ENCODE peak calls at places on chromosomes 12 and 14, in nine cellular contexts. R is Panc1; K is MM.1S; F is cardiac muscle cell; T is CD8-positive, alpha-beta T cell; B is Peyer's patch; X is body of pancreas; V is left ventricle myocardium inferior; O is thoracic aorta. A is an unnamed sample. For H3K4me1, the result is how much of the 10 kb centered on the place peaks cover.

GRCh38 chr14:21527320-21527679 is 1.2 kb upstream of the SALL2 start:
- DNase-seq in R (no peak), K (no peak), F (no peak), T (no peak), B (no peak), X (no peak), V (no peak), O (no peak), A (no peak)

GRCh38 chr12:83016226-83016835 is 329.6 kb downstream of the TMTC2 start:
- DNase-seq in R (no peak), K (no peak), F (peak), T (no peak), B (no peak), X (peak), V (no peak), O (no peak), A (no peak)

GRCh38 chr14:94427016-94427613 is 25.5 kb downstream of the SERPINA11 start:
- DNase-seq in R (no peak), K (no peak), F (no peak), T (no peak), B (no peak), X (no peak), V (no peak), O (no peak), A (no peak)

GRCh38 chr14:43147480-43147879 is 1359.6 kb downstream of the FSCB start:
- DNase-seq in R (no peak), K (no peak), F (no peak), T (no peak), B (no peak), X (no peak), V (no peak), O (no peak), A (no peak)

GRCh38 chr12:95874452-95874851 is 15.7 kb downstream of the SNRPF start:
- DNase-seq in R (no peak), K (no peak), F (no peak), T (no peak), B (no peak), X (no peak), V (no peak), O (no peak), A (no peak)

GRCh38 chr14:97380539-97380941 is 583.4 kb downstream of the VRK1 start:
- DNase-seq in R (no peak), K (no peak), F (no peak), T (peak), B (no peak), X (no peak), V (no peak), O (no peak), A (no peak)

GRCh38 chr12:125331342-125332052 is 266.3 kb downstream of the AACS start:
- DNase-seq in R (no peak), K (no peak), F (no peak), T (no peak), B (no peak), X (no peak), V (no peak), O (no peak), A (no peak)

GRCh38 chr14:35963209-35963608 is 137.1 kb downstream of the BRMS1L start:
- DNase-seq in R (no peak), K (no peak), F (no peak), T (no peak), B (no peak), X (no peak), V (no peak), O (no peak), A (no peak)

GRCh38 chr12:31780096-31780495 is 51.3 kb upstream of the AMN1 start:
- DNase-seq in R (no peak), K (no peak), F (no peak), T (no peak), B (no peak), X (no peak), V (no peak), O (no peak), A (no peak)

GRCh38 chr14:55454264-55455151 is 14.1 kb upstream of the TBPL2 start:
- DNase-seq in R (no peak), K (no peak), F (no peak), T (no peak), B (peak), X (peak), V (no peak), O (no peak), A (peak)

GRCh38 chr14:32073537-32074189 is 3.4 kb upstream of the ARHGAP5 start:
- DNase-seq in R (peak), K (peak), F (peak), T (peak), B (no peak), X (peak), V (no peak), O (no peak), A (peak)

GRCh38 chr14:30234966-30235365 is 307.3 kb upstream of the PRKD1 start:
- DNase-seq in R (no peak), K (no peak), F (no peak), T (no peak), B (no peak), X (no peak), V (no peak), O (no peak), A (no peak)

GRCh38 chr14:92673601-92674000 is 74.8 kb downstream of the LGMN start:
- DNase-seq in R (no peak), K (no peak), F (no peak), T (no peak), B (no peak), X (no peak), V (no peak), O (no peak), A (no peak)

GRCh38 chr12:124747426-124748161 is 116.1 kb downstream of the SCARB1 start:
- DNase-seq in R (no peak), K (no peak), F (no peak), T (no peak), B (no peak), X (peak), V (no peak), O (no peak), A (no peak)

GRCh38 chr14:21241218-21241819 is 27.9 kb downstream of the HNRNPC start:
- DNase-seq in R (no peak), K (no peak), F (no peak), T (no peak), B (no peak), X (no peak), V (no peak), O (no peak), A (no peak)

GRCh38 chr12:124495194-124495983 is 72.0 kb downstream of the NCOR2 start:
- DNase-seq in R (no peak), K (no peak), F (no peak), T (no peak), B (no peak), X (no peak), V (no peak), O (no peak), A (no peak)

GRCh38 chr12:110818511-110818910 is 28.3 kb upstream of the CCDC63 start:
- DNase-seq in R (no peak), K (no peak), F (no peak), T (no peak), B (no peak), X (no peak), V (no peak), O (no peak), A (no peak)

GRCh38 chr12:64385468-64385867 is 5.1 kb downstream of the C12orf56 start:
- DNase-seq in R (no peak), K (no peak), F (no peak), T (no peak), B (no peak), X (no peak), V (no peak), O (no peak), A (no peak)

GRCh38 chr12:26870491-26871419 is 37.8 kb upstream of the ITPR2 start:
- DNase-seq in R (no peak), K (peak), F (peak), T (no peak), B (no peak), X (peak), V (peak), O (no peak), A (no peak)

GRCh38 chr14:54785111-54785777 is 117.4 kb downstream of the GCH1 start:
- DNase-seq in R (no peak), K (no peak), F (no peak), T (no peak), B (no peak), X (no peak), V (peak), O (no peak), A (peak)

GRCh38 chr12:105220150-105220928 is 15.6 kb downstream of the APPL2 start:
- DNase-seq in R (no peak), K (no peak), F (no peak), T (no peak), B (no peak), X (no peak), V (no peak), O (no peak), A (no peak)

GRCh38 chr12:30990316-30990715 is 63.8 kb downstream of the TSPAN11 start:
- DNase-seq in R (no peak), K (no peak), F (no peak), T (no peak), B (no peak), X (no peak), V (no peak), O (no peak), A (no peak)

GRCh38 chr12:117486840-117487659 is 125.6 kb upstream of the NOS1 start:
- DNase-seq in R (peak), K (no peak), F (no peak), T (no peak), B (no peak), X (peak), V (no peak), O (peak), A (peak)

GRCh38 chr14:52951730-52952481 is 1.1 kb upstream of the FERMT2 start:
- DNase-seq in R (peak), K (no peak), F (peak), T (no peak), B (no peak), X (peak), V (no peak), O (no peak), A (peak)
- TF ChIP-seq CTCF in R (peak), K (no peak), F (peak), T (no peak), B (no peak), X (peak), V (peak), O (no peak), A (peak)

GRCh38 chr14:102086972-102087761 is at the start of gene HSP90AA1:
- DNase-seq in R (no peak), K (peak), F (peak), T (peak), B (peak), X (peak), V (peak), O (peak), A (peak)

GRCh38 chr14:102086346-102086971 is 385 bp downstream of the HSP90AA1 start:
- DNase-seq in R (no peak), K (peak), F (peak), T (peak), B (peak), X (peak), V (peak), O (no peak), A (peak)

GRCh38 chr14:102087762-102088011 is 843 bp upstream of the HSP90AA1 start:
- DNase-seq in R (no peak), K (no peak), F (no peak), T (no peak), B (no peak), X (no peak), V (no peak), O (no peak), A (no peak)

GRCh38 chr14:102084931-102085330 is 1.9 kb downstream of the HSP90AA1 start:
- DNase-seq in R (no peak), K (no peak), F (no peak), T (no peak), B (no peak), X (no peak), V (no peak), O (no peak), A (no peak)

GRCh38 chr14:102085503-102085902 is 1.3 kb downstream of the HSP90AA1 start:
- DNase-seq in R (no peak), K (no peak), F (no peak), T (no peak), B (no peak), X (no peak), V (no peak), O (no peak), A (no peak)
- H3K27ac ChIP-seq in R (peak), K (no peak), F (no peak), T (peak), B (peak), X (peak), V (no peak), O (peak), A (peak)

GRCh38 chr12:68620528-68620927 is 9.8 kb downstream of the RAP1B start:
- DNase-seq in R (no peak), K (no peak), F (no peak), T (no peak), B (no peak), X (no peak), V (no peak), O (no peak), A (no peak)

GRCh38 chr12:68621092-68622081 is 10.7 kb downstream of the RAP1B start:
- DNase-seq in R (no peak), K (no peak), F (no peak), T (no peak), B (no peak), X (no peak), V (no peak), O (no peak), A (no peak)

GRCh38 chr12:68622250-68622649 is 11.6 kb downstream of the RAP1B start:
- DNase-seq in R (no peak), K (no peak), F (no peak), T (no peak), B (no peak), X (no peak), V (no peak), O (no peak), A (no peak)

GRCh38 chr12:68617160-68617926 is 6.6 kb downstream of the RAP1B start:
- DNase-seq in R (no peak), K (no peak), F (no peak), T (no peak), B (no peak), X (no peak), V (no peak), O (no peak), A (no peak)

GRCh38 chr12:68619541-68619940 is 8.8 kb downstream of the RAP1B start:
- DNase-seq in R (no peak), K (no peak), F (no peak), T (no peak), B (no peak), X (no peak), V (no peak), O (no peak), A (no peak)
- H3K4me1 ChIP-seq in R (half or more), K (under half), F (under half), T (half or more), B (under half), X (half or more), V (half or more), O (half or more), A (half or more)

GRCh38 chr12:13628067-13628466 is 353.3 kb downstream of the GRIN2B start:
- DNase-seq in R (no peak), K (no peak), F (no peak), T (no peak), B (no peak), X (no peak), V (no peak), O (no peak), A (no peak)
- TF ChIP-seq CTCF in R (no peak), K (no peak), F (no peak), T (no peak), B (no peak), X (no peak), V (no peak), O (no peak), A (no peak)

GRCh38 chr14:91284146-91284790 is 39.8 kb upstream of the GPR68 start:
- DNase-seq in R (no peak), K (no peak), F (peak), T (no peak), B (no peak), X (no peak), V (no peak), O (no peak), A (no peak)
- H3K27ac ChIP-seq in R (no peak), K (no peak), F (no peak), T (no peak), B (no peak), X (no peak), V (no peak), O (no peak), A (no peak)